ENCODE peak calls at places on chromosomes 16 and 17, in five cellular contexts. E is lower lobe of right lung, R is Peyer's patch, H is stomach, P is heart left ventricle. L is an unnamed sample. For H3K4me1, the result is how much of the 10 kb centered on the place peaks cover.

GRCh38 chr16:87460936-87461335 is 31.9 kb downstream of the ZCCHC14 start:
- DNase-seq in H (no peak), R (no peak), P (no peak), E (no peak), L (no peak)

GRCh38 chr17:60695960-60696359 is 18.3 kb downstream of the BCAS3 start:
- DNase-seq in H (no peak), P (no peak), E (no peak), R (no peak), L (no peak)

GRCh38 chr17:83180996-83181481 is 101.6 kb downstream of the METRNL start:
- DNase-seq in R (no peak), H (no peak), E (no peak), P (no peak), L (no peak)

GRCh38 chr16:20920091-20920490 is 19.5 kb downstream of the LYRM1 start:
- DNase-seq in R (no peak), E (no peak), H (no peak), P (no peak), L (no peak)

GRCh38 chr16:30407794-30408534 is 558 bp downstream of the ZNF771 start:
- DNase-seq in P (no peak), H (no peak), R (no peak), E (no peak), L (no peak)

GRCh38 chr17:42680331-42680808 is 1.3 kb downstream of the CCR10 start:
- DNase-seq in R (no peak), H (no peak), E (no peak), P (peak), L (peak)

GRCh38 chr16:2842340-2843000 is 12.4 kb downstream of the ZG16B start:
- DNase-seq in E (peak), P (peak), R (peak), H (peak), L (peak)

GRCh38 chr17:27630607-27631408 is at the start of gene LGALS9:
- DNase-seq in P (peak), R (peak), H (peak), E (no peak), L (peak)

GRCh38 chr16:4377573-4378146 is 6.0 kb downstream of the VASN start:
- DNase-seq in P (no peak), E (no peak), H (peak), R (no peak), L (no peak)

GRCh38 chr16:6642271-6642670 is 690.4 kb upstream of the RBFOX1 start:
- DNase-seq in H (no peak), P (no peak), E (no peak), R (no peak), L (no peak)

GRCh38 chr16:48491517-48491916 is 106.3 kb upstream of the SIAH1 start:
- DNase-seq in R (no peak), P (no peak), E (no peak), H (no peak), L (no peak)

GRCh38 chr17:28951428-28951990 is at the start of gene PHF12:
- DNase-seq in P (peak), H (peak), E (peak), R (peak), L (peak)

GRCh38 chr16:12059216-12059769 is 82.8 kb downstream of the SNX29 start:
- DNase-seq in P (peak), H (no peak), E (no peak), R (peak), L (no peak)

GRCh38 chr17:52660692-52661091 is 502.2 kb upstream of the CA10 start:
- DNase-seq in E (no peak), R (no peak), P (no peak), H (no peak), L (no peak)

GRCh38 chr16:76910931-76911330 is 280.1 kb upstream of the MON1B start:
- DNase-seq in E (no peak), R (no peak), H (no peak), P (no peak), L (no peak)

GRCh38 chr17:48322060-48322459 is 108.0 kb downstream of the SKAP1 start:
- DNase-seq in H (no peak), P (no peak), E (no peak), R (no peak), L (no peak)

GRCh38 chr17:14209215-14209614 is 27.4 kb downstream of the CDRT15 start:
- DNase-seq in P (no peak), H (no peak), E (no peak), R (no peak), L (no peak)

GRCh38 chr16:5143761-5144620 is 46.4 kb upstream of the EEF2KMT start:
- DNase-seq in H (no peak), P (no peak), R (no peak), E (no peak), L (no peak)

GRCh38 chr17:45326566-45326965 is 9.7 kb upstream of the MAP3K14 start:
- DNase-seq in E (no peak), H (peak), P (no peak), R (peak), L (no peak)

GRCh38 chr17:35555695-35556094 is 4.9 kb downstream of the SLFN14 start:
- DNase-seq in E (no peak), P (no peak), H (no peak), R (no peak), L (no peak)

GRCh38 chr16:4846901-4847773 is at the start of the genes GLYR1 and UBN1:
- DNase-seq in H (peak), E (peak), R (peak), P (peak), L (peak)

GRCh38 chr17:21079196-21079595 is 36.4 kb upstream of the USP22 start:
- DNase-seq in R (no peak), H (no peak), E (no peak), P (no peak), L (no peak)

GRCh38 chr17:82876149-82876548 is 36.3 kb upstream of the ZNF750 start:
- DNase-seq in E (peak), R (no peak), P (peak), H (no peak), L (no peak)

GRCh38 chr16:19389246-19389645 is 28.4 kb upstream of the TMC5 start:
- DNase-seq in R (peak), E (peak), P (no peak), H (peak), L (peak)

GRCh38 chr16:12531937-12532336 is 271.8 kb downstream of the CPPED1 start:
- DNase-seq in H (no peak), P (no peak), R (no peak), E (no peak), L (no peak)

GRCh38 chr16:47197536-47198179 is 53.9 kb upstream of the NETO2 start:
- DNase-seq in E (no peak), P (peak), R (no peak), H (no peak), L (no peak)

GRCh38 chr16:22070361-22071351 is 21.7 kb upstream of the VWA3A start:
- DNase-seq in H (peak), E (no peak), P (no peak), R (no peak), L (no peak)

GRCh38 chr17:77382356-77382911 is 241.7 kb downstream of the SEC14L1 start:
- DNase-seq in E (no peak), H (no peak), P (no peak), R (peak), L (no peak)
- H3K4me1 ChIP-seq in E (half or more), H (half or more), P (half or more), R (half or more), L (half or more)

GRCh38 chr17:4945944-4946280 is 2.4 kb downstream of the PFN1 start:
- DNase-seq in H (no peak), E (no peak), R (peak), P (no peak), L (no peak)
- H3K4me1 ChIP-seq in H (half or more), E (half or more), R (under half), P (under half), L (under half)

DNA sequence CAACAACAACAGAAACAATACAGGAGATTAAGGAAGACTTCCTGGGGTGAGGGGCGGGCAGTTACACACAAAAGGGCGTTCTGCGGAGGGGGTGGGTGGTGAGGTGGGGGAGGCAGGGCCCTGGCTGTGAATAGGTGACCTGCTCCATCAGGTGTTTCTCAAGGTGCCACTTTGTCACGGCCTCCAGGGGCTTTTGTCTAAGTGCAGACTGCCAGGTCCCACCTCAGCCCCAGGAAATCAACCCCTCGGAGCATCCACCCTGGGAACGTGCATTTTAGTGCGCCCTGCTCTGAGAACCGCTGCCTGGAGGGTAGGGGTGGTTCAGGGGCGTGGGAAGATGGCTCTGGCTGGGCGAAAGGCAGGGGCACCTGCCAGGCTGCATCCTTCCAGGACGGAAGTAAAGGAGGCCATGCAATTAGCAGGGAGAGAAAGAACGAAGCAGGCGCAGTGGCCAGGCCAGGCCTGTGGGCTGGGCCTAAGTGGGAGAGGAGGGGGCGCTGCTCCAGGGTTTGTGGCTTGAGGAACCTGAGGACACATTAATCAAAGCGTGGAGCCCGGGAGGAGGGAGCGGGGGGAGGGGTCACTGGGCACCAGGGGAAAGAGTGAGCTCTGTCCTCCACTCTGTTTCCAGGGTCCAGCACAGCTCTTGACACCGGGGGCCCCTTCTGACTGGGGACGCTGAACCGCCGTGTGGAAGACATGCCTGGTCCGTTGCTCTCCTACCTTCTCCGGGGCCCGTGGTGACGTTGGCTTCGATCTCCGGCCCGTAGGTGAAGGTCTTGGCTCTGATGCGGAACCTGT is 49.4 kb upstream of the CDC42EP4 start:
- DNase-seq in H (no peak), R (no peak), E (no peak), P (no peak), L (no peak)
- H3K4me1 ChIP-seq in H (under half), R (under half), E (under half), P (under half), L (under half)

GRCh38 chr17:40311575-40311974 is 2.6 kb downstream of the RARA start:
- DNase-seq in R (peak), P (peak), E (peak), H (peak), L (no peak)

GRCh38 chr17:40309031-40309937 is at the start of gene RARA:
- DNase-seq in R (peak), E (peak), P (no peak), H (peak), L (peak)

GRCh38 chr17:40312131-40312731 is 3.3 kb downstream of the RARA start:
- DNase-seq in E (no peak), R (peak), H (no peak), P (peak), L (no peak)

GRCh38 chr17:40310882-40311391 is 2.0 kb downstream of the RARA start:
- DNase-seq in E (no peak), H (no peak), P (peak), R (peak), L (no peak)

GRCh38 chr17:40309938-40310510 is 1.0 kb downstream of the RARA start:
- DNase-seq in P (no peak), R (peak), E (no peak), H (no peak), L (no peak)
- H3K4me1 ChIP-seq in P (half or more), R (under half), E (half or more), H (half or more), L (half or more)

DNA sequence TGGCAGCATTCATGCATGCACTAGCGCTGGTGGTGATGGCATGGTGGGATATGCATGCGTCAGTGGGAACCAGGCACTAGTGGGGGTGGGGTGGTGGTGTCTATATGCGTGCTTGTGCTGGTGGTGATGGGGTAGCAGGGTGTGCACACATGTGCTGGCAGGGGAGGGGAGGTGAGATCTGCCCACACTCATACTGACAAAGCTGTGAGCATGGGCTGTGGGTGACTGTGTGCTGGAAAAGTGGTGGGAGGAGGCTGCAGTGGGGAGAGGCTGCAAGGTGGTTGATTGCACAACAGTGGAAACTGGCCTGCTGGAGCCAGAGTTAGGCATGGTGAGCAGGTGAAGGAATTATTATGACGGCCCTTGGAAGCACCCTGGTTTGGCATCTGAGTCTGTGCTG is 31.3 kb upstream of the TEKT1 start:
- DNase-seq in H (no peak), P (no peak), R (no peak), E (no peak), L (no peak)
- H3K4me1 ChIP-seq in H (under half), P (under half), R (under half), E (under half), L (under half)

GRCh38 chr16:50972899-50973298 is 178.2 kb downstream of the SALL1 start:
- DNase-seq in P (no peak), R (no peak), H (no peak), E (no peak), L (peak)
- H3K4me1 ChIP-seq in P (under half), R (under half), H (under half), E (under half), L (under half)